ENCODE peak calls at places on chromosomes 4 and X, in five cellular contexts. One of them, this sample, is unnamed. For H3K36me3 and H3K4me1, the result is how much of the 10 kb centered on the place peaks cover.

GRCh38 chr4:71449878-71450277 is 111.1 kb downstream of the SLC4A4 start:
- DNase-seq in lower lobe of right lung: no peak
- DNase-seq in IMR-90: no peak
- DNase-seq in left ventricle myocardium inferior: no peak
- DNase-seq in neural progenitor cell: no peak
- DNase-seq in this sample: no peak

GRCh38 chrX:40778861-40779575 is 43.7 kb upstream of the MED14 start:
- DNase-seq in neural progenitor cell: no peak
- DNase-seq in lower lobe of right lung: no peak
- DNase-seq in left ventricle myocardium inferior: no peak
- DNase-seq in IMR-90: peak
- DNase-seq in this sample: no peak

GRCh38 chrX:10754445-10754844 is 134.1 kb upstream of the MID1 start:
- DNase-seq in neural progenitor cell: no peak
- DNase-seq in IMR-90: no peak
- DNase-seq in lower lobe of right lung: no peak
- DNase-seq in left ventricle myocardium inferior: no peak
- DNase-seq in this sample: no peak

GRCh38 chrX:112818114-112819012 is 22.3 kb downstream of the AMOT start:
- DNase-seq in left ventricle myocardium inferior: peak
- DNase-seq in neural progenitor cell: no peak
- DNase-seq in IMR-90: no peak
- DNase-seq in lower lobe of right lung: no peak
- DNase-seq in this sample: no peak

GRCh38 chrX:4710618-4711433 is 997.4 kb upstream of the PRKX start:
- DNase-seq in neural progenitor cell: peak
- DNase-seq in lower lobe of right lung: no peak
- DNase-seq in left ventricle myocardium inferior: no peak
- DNase-seq in IMR-90: no peak
- DNase-seq in this sample: peak

GRCh38 chrX:150647331-150647730 is 45.9 kb upstream of the MTMR1 start:
- DNase-seq in lower lobe of right lung: no peak
- DNase-seq in IMR-90: no peak
- DNase-seq in left ventricle myocardium inferior: no peak
- DNase-seq in neural progenitor cell: no peak
- DNase-seq in this sample: no peak

GRCh38 chr4:112751447-112751846 is 114.5 kb downstream of the LARP7 start:
- DNase-seq in neural progenitor cell: peak
- DNase-seq in IMR-90: no peak
- DNase-seq in left ventricle myocardium inferior: no peak
- DNase-seq in lower lobe of right lung: no peak
- DNase-seq in this sample: no peak

GRCh38 chrX:69493193-69493592 is 10.9 kb upstream of the NALF2 start:
- DNase-seq in lower lobe of right lung: no peak
- DNase-seq in IMR-90: no peak
- DNase-seq in left ventricle myocardium inferior: no peak
- DNase-seq in neural progenitor cell: peak
- DNase-seq in this sample: no peak

GRCh38 chrX:37830371-37830770 is 17.0 kb downstream of the DYNLT3 start:
- DNase-seq in IMR-90: peak
- DNase-seq in neural progenitor cell: no peak
- DNase-seq in left ventricle myocardium inferior: no peak
- DNase-seq in lower lobe of right lung: no peak
- DNase-seq in this sample: no peak

GRCh38 chr4:77994194-77994721 is 62.9 kb upstream of the FRAS1 start:
- DNase-seq in neural progenitor cell: peak
- DNase-seq in lower lobe of right lung: no peak
- DNase-seq in left ventricle myocardium inferior: no peak
- DNase-seq in IMR-90: peak
- DNase-seq in this sample: no peak

GRCh38 chr4:101349346-101350064 is 2.2 kb upstream of the PPP3CA start:
- DNase-seq in lower lobe of right lung: peak
- DNase-seq in neural progenitor cell: no peak
- DNase-seq in left ventricle myocardium inferior: peak
- DNase-seq in IMR-90: no peak
- DNase-seq in this sample: peak

GRCh38 chr4:169660929-169661328 is 40.6 kb downstream of the CLCN3 start:
- DNase-seq in lower lobe of right lung: no peak
- DNase-seq in left ventricle myocardium inferior: no peak
- DNase-seq in neural progenitor cell: no peak
- DNase-seq in IMR-90: no peak
- DNase-seq in this sample: no peak

GRCh38 chr4:77818077-77818666 is 996 bp downstream of the CNOT6L start:
- DNase-seq in IMR-90: peak
- DNase-seq in neural progenitor cell: peak
- DNase-seq in left ventricle myocardium inferior: peak
- DNase-seq in lower lobe of right lung: peak
- DNase-seq in this sample: peak

GRCh38 chr4:60721680-60722079 is 478.4 kb upstream of the ADGRL3 start:
- DNase-seq in IMR-90: no peak
- DNase-seq in neural progenitor cell: no peak
- DNase-seq in left ventricle myocardium inferior: no peak
- DNase-seq in lower lobe of right lung: no peak
- DNase-seq in this sample: no peak

GRCh38 chrX:54794004-54794403 is 4.1 kb downstream of the ITIH6 start:
- DNase-seq in lower lobe of right lung: no peak
- DNase-seq in IMR-90: no peak
- DNase-seq in neural progenitor cell: no peak
- DNase-seq in left ventricle myocardium inferior: no peak
- DNase-seq in this sample: no peak

GRCh38 chrX:69305333-69306062 is 140.2 kb upstream of the PJA1 start:
- DNase-seq in left ventricle myocardium inferior: no peak
- DNase-seq in neural progenitor cell: peak
- DNase-seq in lower lobe of right lung: no peak
- DNase-seq in IMR-90: no peak
- DNase-seq in this sample: no peak

GRCh38 chrX:67587946-67588624 is 44.3 kb downstream of the AR start:
- DNase-seq in neural progenitor cell: no peak
- DNase-seq in lower lobe of right lung: no peak
- DNase-seq in left ventricle myocardium inferior: no peak
- DNase-seq in IMR-90: no peak
- DNase-seq in this sample: no peak

GRCh38 chr4:6772223-6772928 is 10.2 kb upstream of the KIAA0232 start:
- DNase-seq in left ventricle myocardium inferior: no peak
- DNase-seq in neural progenitor cell: no peak
- DNase-seq in IMR-90: no peak
- DNase-seq in lower lobe of right lung: no peak
- DNase-seq in this sample: no peak

GRCh38 chr4:21885241-21885640 is 63.3 kb downstream of the KCNIP4 start:
- DNase-seq in lower lobe of right lung: no peak
- DNase-seq in left ventricle myocardium inferior: no peak
- DNase-seq in IMR-90: peak
- DNase-seq in neural progenitor cell: no peak
- DNase-seq in this sample: no peak

GRCh38 chr4:39713691-39714090 is 15.8 kb downstream of the UBE2K start:
- DNase-seq in lower lobe of right lung: no peak
- DNase-seq in IMR-90: peak
- DNase-seq in neural progenitor cell: no peak
- DNase-seq in left ventricle myocardium inferior: no peak
- DNase-seq in this sample: no peak

GRCh38 chr4:73172166-73172565 is 86.4 kb downstream of the ANKRD17 start:
- DNase-seq in left ventricle myocardium inferior: no peak
- DNase-seq in IMR-90: peak
- DNase-seq in lower lobe of right lung: no peak
- DNase-seq in neural progenitor cell: no peak
- DNase-seq in this sample: no peak

GRCh38 chrX:81259714-81260395 is 58.0 kb downstream of the SH3BGRL start:
- DNase-seq in left ventricle myocardium inferior: no peak
- DNase-seq in IMR-90: peak
- DNase-seq in lower lobe of right lung: no peak
- DNase-seq in neural progenitor cell: no peak
- DNase-seq in this sample: no peak

GRCh38 chr4:150510176-150510875 is 71.6 kb upstream of the MAB21L2 start:
- DNase-seq in IMR-90: peak
- DNase-seq in lower lobe of right lung: no peak
- DNase-seq in left ventricle myocardium inferior: no peak
- DNase-seq in neural progenitor cell: peak
- DNase-seq in this sample: no peak

GRCh38 chrX:115362334-115363095 is 73.0 kb downstream of the LUZP4 start:
- DNase-seq in left ventricle myocardium inferior: no peak
- DNase-seq in neural progenitor cell: no peak
- DNase-seq in IMR-90: peak
- DNase-seq in lower lobe of right lung: no peak
- DNase-seq in this sample: no peak

GRCh38 chrX:104310084-104310483 is 55.4 kb upstream of the ESX1 start:
- DNase-seq in IMR-90: peak
- DNase-seq in lower lobe of right lung: no peak
- DNase-seq in left ventricle myocardium inferior: no peak
- DNase-seq in neural progenitor cell: no peak
- DNase-seq in this sample: no peak

GRCh38 chr4:1705732-1706131 is 6.4 kb downstream of the SLBP start:
- DNase-seq in neural progenitor cell: no peak
- DNase-seq in IMR-90: no peak
- DNase-seq in left ventricle myocardium inferior: no peak
- DNase-seq in lower lobe of right lung: peak
- DNase-seq in this sample: no peak
- H3K36me3 ChIP-seq in neural progenitor cell: under half
- H3K36me3 ChIP-seq in IMR-90: under half
- H3K36me3 ChIP-seq in left ventricle myocardium inferior: under half
- H3K36me3 ChIP-seq in lower lobe of right lung: half or more
- H3K36me3 ChIP-seq in this sample: half or more

GRCh38 chr4:2256781-2257191 is 5.1 kb downstream of the MXD4 start:
- DNase-seq in neural progenitor cell: no peak
- DNase-seq in lower lobe of right lung: peak
- DNase-seq in IMR-90: no peak
- DNase-seq in left ventricle myocardium inferior: peak
- DNase-seq in this sample: no peak
- H3K4me1 ChIP-seq in neural progenitor cell: under half
- H3K4me1 ChIP-seq in lower lobe of right lung: half or more
- H3K4me1 ChIP-seq in IMR-90: under half
- H3K4me1 ChIP-seq in left ventricle myocardium inferior: half or more
- H3K4me1 ChIP-seq in this sample: under half

DNA sequence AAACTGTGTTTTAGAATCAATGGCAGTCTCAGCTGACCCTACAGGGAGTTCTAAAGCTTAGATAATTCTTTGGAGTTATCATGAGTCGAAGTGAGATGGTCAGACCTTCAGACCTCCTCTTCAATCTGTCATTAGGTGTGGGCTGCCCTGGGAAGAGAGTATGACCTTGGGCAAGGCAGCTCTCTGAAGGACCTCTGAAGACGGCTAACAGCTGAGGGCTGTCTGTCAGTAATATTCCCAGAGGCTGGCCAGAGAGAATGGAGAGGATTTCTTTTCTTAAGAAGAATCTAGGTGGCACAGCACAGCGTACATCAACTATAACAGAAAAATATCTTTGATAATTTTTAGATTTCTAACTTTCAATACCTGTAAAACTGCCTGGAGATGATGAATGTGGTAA is 379.4 kb downstream of the ZNF674 start:
- DNase-seq in neural progenitor cell: no peak
- DNase-seq in IMR-90: no peak
- DNase-seq in lower lobe of right lung: no peak
- DNase-seq in left ventricle myocardium inferior: no peak
- DNase-seq in this sample: no peak
- H3K27ac ChIP-seq in neural progenitor cell: no peak
- H3K27ac ChIP-seq in IMR-90: no peak
- H3K27ac ChIP-seq in lower lobe of right lung: no peak
- H3K27ac ChIP-seq in left ventricle myocardium inferior: no peak
- H3K27ac ChIP-seq in this sample: peak

GRCh38 chr4:121677524-121677923 is 19.3 kb downstream of the ANXA5 start:
- DNase-seq in IMR-90: no peak
- DNase-seq in neural progenitor cell: no peak
- DNase-seq in lower lobe of right lung: no peak
- DNase-seq in left ventricle myocardium inferior: no peak
- DNase-seq in this sample: no peak

GRCh38 chr4:121674191-121674590 is 22.6 kb downstream of the ANXA5 start:
- DNase-seq in neural progenitor cell: no peak
- DNase-seq in left ventricle myocardium inferior: no peak
- DNase-seq in IMR-90: no peak
- DNase-seq in lower lobe of right lung: no peak
- DNase-seq in this sample: no peak

GRCh38 chr4:121674696-121675095 is 22.1 kb downstream of the ANXA5 start:
- DNase-seq in left ventricle myocardium inferior: no peak
- DNase-seq in lower lobe of right lung: no peak
- DNase-seq in neural progenitor cell: no peak
- DNase-seq in IMR-90: no peak
- DNase-seq in this sample: no peak

GRCh38 chr4:121676388-121677075 is 20.2 kb downstream of the ANXA5 start:
- DNase-seq in lower lobe of right lung: no peak
- DNase-seq in IMR-90: no peak
- DNase-seq in left ventricle myocardium inferior: no peak
- DNase-seq in neural progenitor cell: no peak
- DNase-seq in this sample: no peak

GRCh38 chr4:121675715-121676114 is 21.1 kb downstream of the ANXA5 start:
- DNase-seq in lower lobe of right lung: no peak
- DNase-seq in neural progenitor cell: no peak
- DNase-seq in left ventricle myocardium inferior: no peak
- DNase-seq in IMR-90: peak
- DNase-seq in this sample: no peak
- H3K36me3 ChIP-seq in lower lobe of right lung: half or more
- H3K36me3 ChIP-seq in neural progenitor cell: under half
- H3K36me3 ChIP-seq in left ventricle myocardium inferior: half or more
- H3K36me3 ChIP-seq in IMR-90: half or more
- H3K36me3 ChIP-seq in this sample: half or more